ENCODE peak calls at places on chromosomes 2 and 18, in seven cellular contexts. R is chondrocyte; P is B cell; E is HCT116; O is CD4-positive, alpha-beta T cell; B is bronchial epithelial cell; H is GM12865. V is an unnamed sample.

GRCh38 chr18:78664048-78664447 is 315.6 kb upstream of the SALL3 start:
- DNase-seq in R (peak), P (no peak), E (no peak), O (no peak), B (no peak), H (no peak), V (no peak)

GRCh38 chr2:130911482-130911881 is 74.8 kb downstream of the ARHGEF4 start:
- DNase-seq in R (no peak), P (no peak), E (no peak), O (no peak), B (peak), H (no peak), V (no peak)

GRCh38 chr2:65991864-65992554 is 442.9 kb upstream of the MEIS1 start:
- DNase-seq in R (no peak), P (no peak), E (no peak), O (no peak), B (no peak), H (no peak), V (no peak)

GRCh38 chr18:58125183-58125582 is 81.2 kb downstream of the NEDD4L start:
- DNase-seq in R (no peak), P (no peak), E (no peak), O (no peak), B (peak), H (no peak), V (no peak)

GRCh38 chr2:67825476-67825875 is 237.3 kb downstream of the C1D start:
- DNase-seq in R (no peak), P (peak), E (no peak), O (no peak), B (peak), H (no peak), V (no peak)

GRCh38 chr2:16615246-16615645 is 50.4 kb downstream of the CYRIA start:
- DNase-seq in R (no peak), P (no peak), E (no peak), O (no peak), B (no peak), H (no peak), V (no peak)

GRCh38 chr2:119440501-119440870 is 8.8 kb downstream of the TMEM37 start:
- DNase-seq in R (no peak), P (no peak), E (no peak), O (no peak), B (no peak), H (no peak), V (no peak)

GRCh38 chr18:26480897-26481795 is 67.2 kb downstream of the KCTD1 start:
- DNase-seq in R (no peak), P (no peak), E (peak), O (no peak), B (peak), H (no peak), V (peak)

GRCh38 chr2:19508-19907 is 26.8 kb downstream of the FAM110C start:
- DNase-seq in R (no peak), P (no peak), E (no peak), O (no peak), B (no peak), H (no peak), V (no peak)

GRCh38 chr2:43333656-43334144 is 107.3 kb upstream of the ZFP36L2 start:
- DNase-seq in R (no peak), P (no peak), E (no peak), O (no peak), B (peak), H (peak), V (peak)

GRCh38 chr18:72819050-72819449 is 48.7 kb downstream of the NETO1 start:
- DNase-seq in R (no peak), P (no peak), E (no peak), O (no peak), B (no peak), H (no peak), V (no peak)
- TF ChIP-seq CTCF in R (no peak), P (no peak), E (no peak), O (no peak), B (no peak), H (no peak), V (no peak)

GRCh38 chr2:238868616-238869292 is 20.9 kb downstream of the TWIST2 start:
- DNase-seq in R (no peak), P (no peak), E (no peak), O (no peak), B (peak), H (no peak), V (peak)
- TF ChIP-seq CTCF in R (no peak), P (no peak), E (no peak), O (no peak), B (no peak), H (no peak), V (no peak)

GRCh38 chr2:181438298-181438697 is 18.9 kb upstream of the ITGA4 start:
- DNase-seq in R (no peak), P (peak), E (peak), O (no peak), B (peak), H (peak), V (no peak)
- TF ChIP-seq CTCF in R (peak), P (no peak), E (peak), O (peak), B (peak), H (no peak), V (no peak)

DNA sequence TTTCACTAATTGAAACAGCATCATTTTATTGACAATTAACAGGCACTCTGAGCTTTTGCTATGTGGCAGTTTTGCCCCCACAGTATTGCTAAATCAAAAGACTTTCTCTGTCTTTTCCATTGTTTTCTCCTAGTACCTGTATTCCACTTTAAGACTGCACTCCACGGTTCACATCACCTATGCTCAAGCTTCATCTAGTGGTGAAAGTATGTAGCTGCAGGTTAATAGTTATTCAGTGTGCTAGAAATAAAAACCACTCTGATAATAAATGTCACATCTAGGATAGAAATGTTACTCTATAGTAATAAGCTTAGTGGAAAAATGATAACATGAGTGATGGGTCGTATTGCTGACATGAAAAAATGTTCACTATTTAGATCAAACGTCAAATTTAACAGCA is 24.6 kb downstream of the ARL6IP6 start:
- DNase-seq in R (no peak), P (no peak), E (peak), O (no peak), B (peak), H (peak), V (no peak)
- TF ChIP-seq CTCF in R (peak), P (peak), E (peak), O (peak), B (peak), H (peak), V (peak)

DNA sequence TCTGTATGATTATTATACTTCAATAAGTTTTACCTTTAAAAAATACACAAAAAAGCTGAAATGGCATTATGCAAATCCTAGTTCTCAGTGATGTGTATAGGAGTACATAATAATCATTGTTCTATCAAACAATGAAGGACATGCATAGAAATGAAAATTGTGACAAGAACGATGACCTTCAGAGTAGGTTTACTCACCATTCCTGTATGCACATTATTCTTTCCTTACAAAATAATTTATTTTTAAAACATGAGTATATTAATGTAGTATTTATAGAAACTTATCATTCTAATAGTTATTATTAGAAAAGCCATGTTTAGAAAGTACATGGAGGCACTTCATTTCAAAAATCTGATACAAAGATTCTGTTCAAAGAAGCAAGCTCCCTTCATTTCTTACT is 32.7 kb upstream of the DPP4 start:
- DNase-seq in R (no peak), P (no peak), E (no peak), O (no peak), B (no peak), H (no peak), V (no peak)
- TF ChIP-seq CTCF in R (no peak), P (no peak), E (no peak), O (no peak), B (no peak), H (no peak), V (no peak)

DNA sequence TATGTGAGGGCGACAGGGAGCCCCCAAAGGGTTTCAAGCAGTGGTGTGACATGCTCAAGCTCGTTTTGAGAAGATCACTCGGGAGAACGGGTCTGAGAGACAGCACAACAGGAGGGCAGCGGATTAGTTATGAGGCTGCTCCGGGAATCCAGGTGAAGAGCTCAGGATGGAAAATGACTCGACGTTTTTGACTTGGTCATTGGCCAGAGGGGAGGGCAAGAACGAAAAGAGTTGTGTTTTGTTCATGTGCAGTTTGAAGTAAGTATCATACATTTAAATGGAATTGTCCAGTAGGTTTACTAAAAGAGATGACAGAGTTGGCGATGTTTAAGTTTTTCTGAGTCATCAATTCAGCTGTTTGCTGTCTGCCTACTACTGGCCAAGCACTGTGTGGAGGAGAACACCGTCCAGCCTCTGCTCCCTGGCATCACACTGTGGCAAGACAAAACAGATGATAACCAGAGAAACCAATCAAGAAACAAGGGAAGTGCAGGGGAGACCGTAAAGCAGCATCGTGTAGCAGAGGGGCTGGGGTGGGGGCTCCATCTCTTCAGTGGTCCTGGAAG is 25.3 kb upstream of the ANXA4 start:
- DNase-seq in R (no peak), P (no peak), E (no peak), O (no peak), B (peak), H (no peak), V (no peak)
- TF ChIP-seq CTCF in R (peak), P (no peak), E (no peak), O (no peak), B (peak), H (no peak), V (no peak)

GRCh38 chr2:228318218-228318617 is 136.7 kb upstream of the SPHKAP start:
- DNase-seq in R (no peak), P (no peak), E (peak), O (no peak), B (peak), H (peak), V (no peak)
- TF ChIP-seq CTCF in R (peak), P (no peak), E (peak), O (no peak), B (no peak), H (peak), V (peak)

GRCh38 chr2:70190413-70191243 is at the start of gene C2orf42:
- DNase-seq in R (peak), P (peak), E (peak), O (peak), B (peak), H (peak), V (peak)
- TF ChIP-seq CTCF in R (peak), P (no peak), E (no peak), O (peak), B (no peak), H (no peak), V (no peak)